ENCODE peak calls at places on chromosomes 2 and 18, in seven cellular contexts. O is brain microvascular endothelial cell, L is KBM-7, F is neuronal stem cell, B is T47D, H is T-helper 2 cell, V is foreskin keratinocyte. W is an unnamed sample.

GRCh38 chr2:69298862-69299261 is 88.2 kb downstream of the GFPT1 start:
- DNase-seq in O (peak; percentile 68), L (no peak), F (no peak), B (no peak), H (no peak), V (peak; percentile 23), W (no peak)

GRCh38 chr2:159786938-159787337 is 11.1 kb downstream of the CD302 start:
- DNase-seq in O (no peak), L (no peak), F (no peak), B (no peak), H (no peak), V (no peak), W (no peak)

GRCh38 chr2:143830476-143830875 is 689.4 kb downstream of the ZEB2 start:
- DNase-seq in O (no peak), L (no peak), F (no peak), B (no peak), H (no peak), V (no peak), W (no peak)

GRCh38 chr18:23650963-23651927 is 11.5 kb downstream of the ANKRD29 start:
- DNase-seq in O (peak; percentile 72), L (no peak), F (no peak), B (no peak), H (no peak), V (peak; percentile 75), W (peak; percentile 51)

GRCh38 chr2:128241896-128242295 is 76.8 kb downstream of the HS6ST1 start:
- DNase-seq in O (no peak), L (no peak), F (no peak), B (no peak), H (no peak), V (no peak), W (no peak)

GRCh38 chr18:31316974-31317373 is 986 bp upstream of the DSG1 start:
- DNase-seq in O (no peak), L (no peak), F (no peak), B (no peak), H (no peak), V (no peak), W (no peak)

GRCh38 chr2:43889416-43889815 is 50.6 kb downstream of the ABCG8 start:
- DNase-seq in O (no peak), L (no peak), F (no peak), B (no peak), H (no peak), V (no peak), W (no peak)

GRCh38 chr2:241014764-241015163 is 16.3 kb downstream of the SNED1 start:
- DNase-seq in O (no peak), L (no peak), F (no peak), B (no peak), H (no peak), V (no peak), W (no peak)

GRCh38 chr2:66201242-66201641 is 233.7 kb upstream of the MEIS1 start:
- DNase-seq in O (no peak), L (no peak), F (no peak), B (peak; percentile 91), H (no peak), V (peak; percentile 17), W (no peak)

GRCh38 chr2:212359425-212360067 is 179.1 kb downstream of the ERBB4 start:
- DNase-seq in O (no peak), L (no peak), F (no peak), B (no peak), H (no peak), V (no peak), W (no peak)

GRCh38 chr2:177543007-177543760 is 150.6 kb downstream of the AGPS start:
- DNase-seq in O (peak; percentile 91), L (no peak), F (no peak), B (peak; percentile 63), H (no peak), V (no peak), W (no peak)

GRCh38 chr2:127647242-127648190 is 1.6 kb downstream of the GPR17 start:
- DNase-seq in O (peak; percentile 33), L (no peak), F (no peak), B (no peak), H (no peak), V (peak; percentile 20), W (no peak)

GRCh38 chr18:6409933-6410332 is 4.8 kb downstream of the L3MBTL4 start:
- DNase-seq in O (no peak), L (no peak), F (no peak), B (no peak), H (no peak), V (no peak), W (no peak)

GRCh38 chr2:205539603-205540002 is 142.7 kb upstream of the NRP2 start:
- DNase-seq in O (no peak), L (no peak), F (no peak), B (no peak), H (no peak), V (no peak), W (no peak)

GRCh38 chr18:12394428-12394827 is 13.3 kb upstream of the PRELID3A start:
- DNase-seq in O (no peak), L (peak; percentile 55), F (no peak), B (no peak), H (no peak), V (no peak), W (no peak)